ENCODE peak calls at places on chromosome 5, in eight cellular contexts. O, G, E, A, I, M, U and B are unnamed samples. For H3K4me1, the result is how much of the 10 kb centered on the place peaks cover.

GRCh38 chr5:42250-42649 is 49.7 kb upstream of the PLEKHG4B start:
- DNase-seq in O (no peak), G (no peak), E (no peak), A (no peak), I (no peak), M (peak), U (peak), B (no peak)

GRCh38 chr5:93874080-93874479 is 132.7 kb upstream of the POU5F2 start:
- DNase-seq in O (no peak), G (no peak), E (no peak), A (no peak), I (no peak), M (no peak), U (peak), B (no peak)

GRCh38 chr5:26553079-26553478 is 485.3 kb downstream of the CDH9 start:
- DNase-seq in O (no peak), G (no peak), E (no peak), A (no peak), I (no peak), M (no peak), U (no peak), B (no peak)

GRCh38 chr5:121533814-121534213 is 317.9 kb upstream of the FTMT start:
- DNase-seq in O (no peak), G (no peak), E (no peak), A (no peak), I (no peak), M (no peak), U (no peak), B (no peak)

GRCh38 chr5:78162253-78162862 is 132.1 kb downstream of the AP3B1 start:
- DNase-seq in O (peak), G (no peak), E (peak), A (no peak), I (no peak), M (peak), U (peak), B (no peak)

GRCh38 chr5:176812269-176813259 is 2.2 kb downstream of the UNC5A start:
- DNase-seq in O (no peak), G (no peak), E (no peak), A (no peak), I (peak), M (no peak), U (no peak), B (no peak)

GRCh38 chr5:143386725-143387124 is 16.8 kb downstream of the NR3C1 start:
- DNase-seq in O (no peak), G (no peak), E (no peak), A (no peak), I (no peak), M (peak), U (peak), B (no peak)

GRCh38 chr5:92543246-92543645 is 1037.8 kb downstream of the NR2F1-AS1 start:
- DNase-seq in O (no peak), G (no peak), E (no peak), A (no peak), I (no peak), M (peak), U (peak), B (no peak)

GRCh38 chr5:64784451-64785025 is 15.8 kb downstream of the CWC27 start:
- DNase-seq in O (peak), G (peak), E (peak), A (peak), I (peak), M (peak), U (peak), B (peak)

GRCh38 chr5:142636093-142636492 is 49.8 kb downstream of the FGF1 start:
- DNase-seq in O (no peak), G (no peak), E (no peak), A (no peak), I (no peak), M (no peak), U (no peak), B (no peak)

GRCh38 chr5:10482791-10483530 is 41.3 kb downstream of the ROPN1L start:
- DNase-seq in O (no peak), G (no peak), E (no peak), A (no peak), I (no peak), M (no peak), U (no peak), B (no peak)

GRCh38 chr5:151632524-151632923 is 41.4 kb upstream of the FAT2 start:
- DNase-seq in O (no peak), G (no peak), E (no peak), A (peak), I (peak), M (no peak), U (no peak), B (no peak)

GRCh38 chr5:124537136-124537919 is 209.1 kb downstream of the ZNF608 start:
- DNase-seq in O (no peak), G (no peak), E (no peak), A (no peak), I (no peak), M (no peak), U (no peak), B (no peak)

GRCh38 chr5:1033606-1034420 is 25.2 kb downstream of the NKD2 start:
- DNase-seq in O (no peak), G (no peak), E (no peak), A (no peak), I (no peak), M (no peak), U (no peak), B (no peak)

GRCh38 chr5:118552731-118553360 is 435.5 kb downstream of the DTWD2 start:
- DNase-seq in O (no peak), G (no peak), E (no peak), A (no peak), I (no peak), M (no peak), U (no peak), B (no peak)

GRCh38 chr5:16160706-16161105 is 18.9 kb downstream of the MARCHF11 start:
- DNase-seq in O (peak), G (no peak), E (peak), A (no peak), I (peak), M (peak), U (peak), B (no peak)

GRCh38 chr5:153523831-153524230 is 33.4 kb downstream of the GRIA1 start:
- DNase-seq in O (no peak), G (peak), E (no peak), A (no peak), I (peak), M (peak), U (peak), B (no peak)

GRCh38 chr5:181142054-181142453 is 5.3 kb upstream of the OR2V2 start:
- DNase-seq in O (no peak), G (no peak), E (no peak), A (no peak), I (no peak), M (no peak), U (no peak), B (no peak)

GRCh38 chr5:80165430-80165829 is 90.4 kb downstream of the SERINC5 start:
- DNase-seq in O (no peak), G (no peak), E (no peak), A (no peak), I (no peak), M (no peak), U (no peak), B (no peak)

GRCh38 chr5:104932431-104932830 is 1369.8 kb upstream of the NUDT12 start:
- DNase-seq in O (no peak), G (no peak), E (no peak), A (no peak), I (no peak), M (no peak), U (no peak), B (no peak)

GRCh38 chr5:64789457-64789856 is 20.7 kb downstream of the CWC27 start:
- DNase-seq in O (no peak), G (no peak), E (no peak), A (no peak), I (no peak), M (peak), U (peak), B (no peak)

GRCh38 chr5:75034137-75034739 is 18.1 kb downstream of the GCNT4 start:
- DNase-seq in O (no peak), G (no peak), E (no peak), A (no peak), I (no peak), M (no peak), U (no peak), B (no peak)

GRCh38 chr5:19923742-19924141 is 64.3 kb downstream of the CDH18 start:
- DNase-seq in O (no peak), G (no peak), E (no peak), A (no peak), I (peak), M (no peak), U (peak), B (no peak)

GRCh38 chr5:92320446-92320845 is 937.3 kb upstream of the ARRDC3 start:
- DNase-seq in O (no peak), G (no peak), E (no peak), A (no peak), I (no peak), M (no peak), U (no peak), B (no peak)

GRCh38 chr5:150562832-150563231 is 54.9 kb downstream of the NDST1 start:
- DNase-seq in O (peak), G (no peak), E (peak), A (no peak), I (peak), M (peak), U (peak), B (no peak)

GRCh38 chr5:36701085-36701691 is 94.8 kb downstream of the SLC1A3 start:
- DNase-seq in O (peak), G (no peak), E (no peak), A (no peak), I (no peak), M (peak), U (no peak), B (no peak)

GRCh38 chr5:35626108-35626507 is 8.4 kb downstream of the SPEF2 start:
- DNase-seq in O (no peak), G (no peak), E (no peak), A (no peak), I (no peak), M (no peak), U (peak), B (no peak)

GRCh38 chr5:74853256-74853655 is 12.9 kb downstream of the FAM169A start:
- DNase-seq in O (no peak), G (no peak), E (no peak), A (no peak), I (no peak), M (no peak), U (no peak), B (no peak)

GRCh38 chr5:41509399-41510175 is 814 bp downstream of the PLCXD3 start:
- DNase-seq in O (no peak), G (no peak), E (no peak), A (no peak), I (no peak), M (no peak), U (no peak), B (no peak)

GRCh38 chr5:41508696-41509398 is 1.6 kb downstream of the PLCXD3 start:
- DNase-seq in O (no peak), G (no peak), E (no peak), A (no peak), I (no peak), M (no peak), U (no peak), B (no peak)

GRCh38 chr5:41511241-41511640 is 840 bp upstream of the PLCXD3 start:
- DNase-seq in O (no peak), G (no peak), E (no peak), A (no peak), I (no peak), M (no peak), U (no peak), B (no peak)

GRCh38 chr5:41508186-41508585 is 2.2 kb downstream of the PLCXD3 start:
- DNase-seq in O (no peak), G (no peak), E (no peak), A (no peak), I (no peak), M (no peak), U (no peak), B (no peak)

DNA sequence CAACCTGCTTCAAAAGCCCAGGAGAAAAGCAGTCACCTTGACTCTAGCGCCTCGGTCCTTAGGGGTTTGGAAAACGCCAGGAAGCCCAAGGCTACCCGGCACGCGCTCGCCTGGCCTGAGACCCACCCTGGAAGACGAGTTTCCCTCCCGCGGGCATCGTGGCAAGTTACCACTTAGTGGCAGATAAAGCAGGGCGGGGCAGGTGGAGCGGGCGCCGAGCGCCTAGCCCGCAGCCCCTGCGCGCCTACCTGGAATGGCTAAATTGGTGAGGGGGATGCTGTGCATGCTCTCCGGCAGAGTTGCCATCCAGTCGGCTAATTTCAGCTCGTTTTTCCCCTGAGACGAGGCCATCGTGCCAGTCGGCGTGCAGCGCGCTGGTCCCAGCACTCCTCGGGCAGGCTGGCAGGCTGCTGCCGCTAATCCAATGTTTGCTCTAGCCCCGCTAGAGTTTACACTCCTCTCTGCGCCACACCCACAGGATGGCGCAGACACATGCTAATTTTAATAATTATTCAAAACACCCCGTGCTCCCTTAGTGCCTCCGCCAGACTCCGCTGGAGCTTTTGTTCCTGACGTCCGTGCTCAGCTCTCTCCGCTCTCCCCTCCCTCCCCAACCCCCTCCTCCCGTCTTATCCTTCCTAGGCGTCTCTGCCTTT is at the start of gene PLCXD3:
- DNase-seq in O (no peak), G (peak), E (no peak), A (no peak), I (peak), M (peak), U (no peak), B (no peak)
- H3K4me3 ChIP-seq in O (no peak), G (peak), E (no peak), A (peak), I (peak), M (peak), U (peak), B (peak)

DNA sequence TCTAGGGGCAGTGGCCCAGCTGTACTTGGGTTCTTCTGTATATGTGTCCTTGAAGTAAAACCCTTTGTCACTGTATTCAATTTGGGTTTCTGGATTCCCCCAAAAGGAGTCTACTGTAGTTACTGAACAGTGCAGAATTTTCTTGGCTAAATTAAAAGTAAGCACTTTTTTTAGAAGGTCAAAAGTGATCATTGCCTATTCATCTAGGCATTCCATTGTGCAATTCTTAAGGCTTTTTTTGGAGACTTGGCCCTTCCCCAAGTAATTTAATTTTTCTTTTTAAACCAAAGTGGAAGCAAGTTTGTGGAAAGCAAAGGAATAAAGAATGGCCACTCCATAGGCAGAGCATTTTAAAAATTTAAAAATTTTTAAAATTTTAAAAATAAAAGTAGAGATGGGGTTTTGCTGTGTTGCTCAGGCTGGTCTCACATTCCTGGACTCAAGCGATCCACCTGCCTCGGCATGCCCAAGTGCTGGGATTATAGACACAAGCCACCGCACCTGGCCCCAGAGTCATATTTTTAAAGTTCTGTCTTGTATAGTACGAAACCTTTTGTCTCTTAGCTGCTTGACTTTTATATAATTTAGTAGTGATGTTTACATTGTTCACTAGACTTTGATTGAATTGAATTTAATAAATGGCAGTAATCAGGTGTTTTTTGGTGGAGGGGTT is 31.2 kb downstream of the LRRTM2 start:
- DNase-seq in O (no peak), G (no peak), E (no peak), A (peak), I (no peak), M (peak), U (peak), B (no peak)
- H3K4me1 ChIP-seq in O (under half), G (under half), E (under half), A (under half), I (under half), M (under half), U (under half), B (half or more)

DNA sequence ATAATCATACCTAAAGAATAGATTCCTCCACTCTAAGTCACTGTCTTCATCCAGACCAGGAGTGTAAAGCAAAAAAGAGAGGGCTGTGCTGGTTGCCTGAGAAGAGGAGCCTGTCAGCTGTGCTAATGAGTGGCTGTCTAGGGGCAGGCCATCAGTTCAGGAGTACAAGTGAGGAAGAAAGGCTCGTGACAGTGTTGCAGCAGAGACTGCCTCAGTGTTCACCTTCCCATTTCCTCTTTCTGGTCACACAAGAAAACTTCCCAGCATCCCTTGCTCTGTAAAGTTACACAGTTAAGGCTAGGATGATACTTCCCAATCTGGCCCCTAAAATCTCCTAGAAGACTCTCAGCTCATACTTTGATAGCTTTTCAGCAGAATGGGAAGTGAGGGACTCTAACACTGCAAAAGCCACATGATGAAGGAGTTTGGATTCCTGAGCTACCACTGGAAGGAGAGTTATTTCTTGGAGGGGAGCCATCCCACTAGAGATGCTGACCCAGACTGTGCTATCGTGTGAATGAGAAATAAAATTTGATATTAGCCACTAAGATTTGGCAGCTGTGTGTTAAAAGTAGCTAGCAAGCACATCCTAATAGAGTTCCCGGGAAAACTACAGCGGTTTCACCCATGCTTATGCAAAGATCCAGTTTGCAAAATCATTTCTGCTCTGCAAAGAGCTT is 67.1 kb downstream of the ADAMTS12 start:
- DNase-seq in O (no peak), G (no peak), E (no peak), A (no peak), I (peak), M (peak), U (peak), B (no peak)
- H3K27ac ChIP-seq in O (no peak), G (no peak), E (no peak), A (peak), I (no peak), M (peak), U (peak), B (no peak)

DNA sequence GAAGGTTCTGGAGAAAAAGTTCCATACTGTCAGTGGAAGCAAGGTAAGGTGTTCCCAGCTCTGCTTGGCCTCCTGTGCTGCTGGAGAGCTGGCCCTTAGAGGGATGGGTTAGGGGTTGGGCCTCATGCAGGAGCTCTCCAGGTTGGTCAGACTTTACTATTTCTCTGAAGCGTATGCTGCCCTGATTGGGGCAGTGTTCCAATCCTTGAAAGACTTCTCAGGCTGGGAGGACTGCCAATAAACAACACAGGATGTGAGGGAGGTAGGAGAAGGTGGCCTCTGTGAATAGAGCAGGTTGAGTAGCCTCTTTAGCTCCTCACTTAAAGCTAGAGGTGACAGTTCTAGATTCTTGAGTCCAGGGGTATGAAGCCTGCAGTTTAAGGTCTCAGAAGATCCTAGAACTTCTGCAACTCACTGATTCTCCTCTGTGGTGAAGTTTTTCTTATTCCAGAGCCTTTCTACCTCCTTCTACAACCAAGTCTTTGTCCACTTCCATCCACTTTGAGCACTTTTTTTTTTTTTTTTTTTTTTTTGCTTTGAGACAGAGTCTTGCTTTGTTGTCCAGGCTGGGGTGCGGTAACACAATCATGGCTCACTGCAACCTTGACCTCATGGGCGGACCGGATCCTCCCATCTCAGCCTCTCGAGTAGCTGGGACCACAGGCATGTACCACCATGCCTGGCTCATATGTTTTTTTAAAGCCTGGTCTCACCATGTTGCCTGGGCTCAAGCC is 3.0 kb downstream of the HNRNPAB start:
- DNase-seq in O (no peak), G (peak), E (no peak), A (peak), I (peak), M (peak), U (peak), B (peak)
- H3K4me3 ChIP-seq in O (peak), G (no peak), E (no peak), A (peak), I (peak), M (no peak), U (no peak), B (peak)

DNA sequence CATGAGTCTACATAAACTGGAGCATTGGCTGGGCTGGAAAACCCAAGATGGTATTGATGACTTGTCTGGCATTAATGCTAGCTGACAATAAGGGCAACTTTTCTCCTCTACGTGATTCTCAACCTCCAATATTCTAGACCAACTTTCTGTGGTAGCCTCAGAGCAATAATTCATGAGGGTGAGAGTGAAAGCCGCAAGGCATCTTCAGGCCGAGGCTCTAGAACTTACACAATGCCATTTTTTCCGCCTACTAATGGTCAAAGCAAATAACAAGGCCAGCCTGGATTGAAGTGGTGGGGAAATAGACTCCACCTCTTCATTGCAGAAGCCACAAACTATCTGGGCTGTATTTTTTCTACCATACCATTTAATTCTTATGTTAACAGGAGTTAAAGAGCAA is 267.4 kb downstream of the GABRG2 start:
- DNase-seq in O (no peak), G (no peak), E (no peak), A (no peak), I (no peak), M (no peak), U (no peak), B (no peak)
- H3K4me1 ChIP-seq in O (under half), G (under half), E (under half), A (under half), I (under half), M (under half), U (under half), B (under half)

GRCh38 chr5:158483202-158483870 is 616.4 kb downstream of the EBF1 start:
- DNase-seq in O (no peak), G (no peak), E (no peak), A (no peak), I (no peak), M (no peak), U (no peak), B (no peak)
- H3K27ac ChIP-seq in O (no peak), G (no peak), E (no peak), A (peak), I (no peak), M (no peak), U (no peak), B (peak)